ENCODE peak calls at places on chromosome X, in seven cellular contexts. J, A, M, E, V, D and H are unnamed samples.

GRCh38 chrX:86148024-86148511 is at the start of gene DACH2:
- DNase-seq in J (no peak), A (peak), M (no peak), E (peak), V (peak), D (peak), H (no peak)

GRCh38 chrX:13717697-13718483 is 16.5 kb downstream of the TRAPPC2 start:
- DNase-seq in J (no peak), A (no peak), M (no peak), E (no peak), V (no peak), D (no peak), H (no peak)

GRCh38 chrX:40303256-40304077 is 205.7 kb upstream of the BCOR start:
- DNase-seq in J (no peak), A (no peak), M (no peak), E (no peak), V (no peak), D (no peak), H (no peak)

GRCh38 chrX:13955095-13955647 is 74.5 kb downstream of the GEMIN8 start:
- DNase-seq in J (no peak), A (no peak), M (no peak), E (no peak), V (no peak), D (no peak), H (no peak)

GRCh38 chrX:10017866-10018265 is 50.7 kb downstream of the CLDN34 start:
- DNase-seq in J (no peak), A (no peak), M (peak), E (no peak), V (no peak), D (peak), H (no peak)

GRCh38 chrX:31606796-31607195 is 535.0 kb upstream of the FTHL17 start:
- DNase-seq in J (no peak), A (no peak), M (no peak), E (no peak), V (no peak), D (no peak), H (no peak)

GRCh38 chrX:130636277-130636676 is 234.5 kb downstream of the RBMX2 start:
- DNase-seq in J (no peak), A (no peak), M (no peak), E (no peak), V (no peak), D (no peak), H (no peak)

GRCh38 chrX:85084770-85085393 is 81.2 kb downstream of the APOOL start:
- DNase-seq in J (peak), A (no peak), M (peak), E (peak), V (peak), D (peak), H (no peak)

GRCh38 chrX:15430584-15430983 is 46.4 kb upstream of the VEGFD start:
- DNase-seq in J (no peak), A (no peak), M (no peak), E (no peak), V (no peak), D (no peak), H (no peak)

GRCh38 chrX:119391279-119391678 is 7.9 kb upstream of the SLC25A43 start:
- DNase-seq in J (no peak), A (no peak), M (peak), E (no peak), V (peak), D (peak), H (no peak)

GRCh38 chrX:69197690-69198089 is 32.4 kb upstream of the PJA1 start:
- DNase-seq in J (no peak), A (no peak), M (no peak), E (no peak), V (peak), D (no peak), H (no peak)

GRCh38 chrX:112645774-112646173 is 34.0 kb downstream of the LHFPL1 start:
- DNase-seq in J (no peak), A (no peak), M (no peak), E (no peak), V (no peak), D (no peak), H (no peak)

GRCh38 chrX:45712067-45712466 is 511.4 kb upstream of the DIPK2B start:
- DNase-seq in J (no peak), A (no peak), M (no peak), E (no peak), V (no peak), D (no peak), H (no peak)

GRCh38 chrX:53950130-53950733 is 94.0 kb downstream of the PHF8 start:
- DNase-seq in J (no peak), A (no peak), M (no peak), E (no peak), V (no peak), D (no peak), H (no peak)

GRCh38 chrX:68832101-68832416 is 3.2 kb downstream of the EFNB1 start:
- DNase-seq in J (no peak), A (no peak), M (no peak), E (no peak), V (peak), D (no peak), H (no peak)

GRCh38 chrX:40933132-40934078 is 151.8 kb upstream of the USP9X start:
- DNase-seq in J (peak), A (no peak), M (no peak), E (peak), V (peak), D (no peak), H (no peak)

GRCh38 chrX:143002206-143002605 is 23.5 kb upstream of the SPANXN4 start:
- DNase-seq in J (no peak), A (no peak), M (no peak), E (no peak), V (no peak), D (no peak), H (no peak)

GRCh38 chrX:44227981-44228380 is 115.5 kb downstream of the EFHC2 start:
- DNase-seq in J (no peak), A (no peak), M (no peak), E (no peak), V (no peak), D (no peak), H (no peak)

GRCh38 chrX:153995504-153995903 is 22.9 kb downstream of the TMEM187 start:
- DNase-seq in J (no peak), A (no peak), M (no peak), E (no peak), V (no peak), D (no peak), H (no peak)

GRCh38 chrX:18394477-18394876 is 30.9 kb upstream of the CDKL5 start:
- DNase-seq in J (no peak), A (no peak), M (no peak), E (no peak), V (no peak), D (no peak), H (no peak)

GRCh38 chrX:46803140-46803539 is 33.7 kb upstream of the RP2 start:
- DNase-seq in J (no peak), A (no peak), M (no peak), E (no peak), V (no peak), D (peak), H (no peak)

GRCh38 chrX:125507119-125507518 is 187.4 kb downstream of the TEX13C start:
- DNase-seq in J (no peak), A (no peak), M (no peak), E (no peak), V (no peak), D (no peak), H (no peak)

GRCh38 chrX:40154229-40154852 is 56.6 kb upstream of the BCOR start:
- DNase-seq in J (no peak), A (no peak), M (no peak), E (peak), V (peak), D (peak), H (no peak)

GRCh38 chrX:123217077-123217476 is 33.0 kb downstream of the GRIA3 start:
- DNase-seq in J (no peak), A (no peak), M (no peak), E (peak), V (no peak), D (no peak), H (no peak)
- TF ChIP-seq SIN3A in J (no peak), A (no peak), M (no peak), E (no peak), V (no peak), D (no peak), H (no peak)

DNA sequence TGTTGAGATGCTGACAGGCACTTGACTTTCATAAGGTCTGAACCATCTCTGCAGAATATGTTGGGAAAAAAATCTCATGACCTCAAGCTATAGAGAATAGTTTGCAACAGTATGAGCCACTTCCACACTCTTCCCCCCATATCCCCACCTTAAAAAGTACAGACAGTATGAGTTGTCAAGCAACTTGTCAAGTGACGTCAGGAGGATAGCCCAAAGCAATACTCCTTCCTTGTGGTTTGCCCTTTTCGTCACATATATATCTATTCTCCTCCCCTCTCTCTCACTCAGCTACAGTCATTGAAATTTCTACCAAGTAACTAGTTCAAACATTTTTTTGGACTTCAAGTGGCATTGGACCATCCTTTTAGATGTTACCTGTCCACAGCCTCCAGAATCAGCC is 67.7 kb downstream of the MCF2 start:
- DNase-seq in J (no peak), A (no peak), M (no peak), E (no peak), V (no peak), D (no peak), H (no peak)
- TF ChIP-seq SIN3A in J (no peak), A (no peak), M (no peak), E (no peak), V (no peak), D (no peak), H (no peak)

GRCh38 chrX:72408885-72409284 is 103.2 kb upstream of the CITED1 start:
- DNase-seq in J (peak), A (no peak), M (no peak), E (no peak), V (no peak), D (no peak), H (no peak)

GRCh38 chrX:72409993-72410392 is 104.3 kb upstream of the CITED1 start:
- DNase-seq in J (no peak), A (no peak), M (no peak), E (no peak), V (no peak), D (no peak), H (no peak)
- TF ChIP-seq SIN3A in J (no peak), A (no peak), M (no peak), E (no peak), V (no peak), D (no peak), H (no peak)

DNA sequence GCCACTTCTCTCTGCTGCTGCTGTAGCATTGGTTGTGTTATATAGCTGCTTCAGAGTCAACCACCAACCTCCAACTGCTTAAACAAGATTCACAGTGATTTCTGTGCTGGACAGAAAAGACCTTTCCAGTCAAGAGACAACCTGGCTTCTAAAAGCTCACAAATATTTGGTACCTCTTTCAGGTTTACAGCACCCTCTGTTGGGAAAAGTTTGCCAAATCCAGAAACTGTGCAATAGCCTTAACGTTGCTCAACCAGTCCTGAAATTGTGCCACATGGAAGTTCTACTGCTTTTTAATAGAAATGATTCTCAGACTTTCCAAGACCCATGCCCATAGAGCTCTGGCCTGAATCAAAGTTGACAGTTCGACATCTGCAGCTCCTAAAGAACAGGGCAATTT is 842.1 kb upstream of the HTR2C start:
- DNase-seq in J (no peak), A (no peak), M (peak), E (no peak), V (peak), D (peak), H (peak)
- TF ChIP-seq SIN3A in J (no peak), A (no peak), M (no peak), E (no peak), V (no peak), D (no peak), H (no peak)

GRCh38 chrX:37796805-37797204 is 16.9 kb downstream of the CYBB start:
- DNase-seq in J (no peak), A (no peak), M (no peak), E (no peak), V (no peak), D (no peak), H (no peak)
- TF ChIP-seq SIN3A in J (no peak), A (no peak), M (no peak), E (no peak), V (no peak), D (no peak), H (no peak)

GRCh38 chrX:126847143-126847542 is 27.6 kb downstream of the PRR32 start:
- DNase-seq in J (no peak), A (no peak), M (no peak), E (no peak), V (no peak), D (no peak), H (no peak)
- TF ChIP-seq SIN3A in J (no peak), A (no peak), M (no peak), E (no peak), V (no peak), D (no peak), H (no peak)

GRCh38 chrX:150565551-150565950 is 2.9 kb upstream of the MTM1 start:
- DNase-seq in J (no peak), A (no peak), M (no peak), E (no peak), V (no peak), D (no peak), H (no peak)

GRCh38 chrX:150566734-150567182 is 1.7 kb upstream of the MTM1 start:
- DNase-seq in J (no peak), A (peak), M (no peak), E (no peak), V (no peak), D (no peak), H (no peak)

GRCh38 chrX:150568320-150569154 is at the start of gene MTM1:
- DNase-seq in J (peak), A (peak), M (peak), E (peak), V (peak), D (peak), H (peak)

GRCh38 chrX:150569155-150569477 is 695 bp downstream of the MTM1 start:
- DNase-seq in J (no peak), A (no peak), M (no peak), E (no peak), V (no peak), D (no peak), H (no peak)

GRCh38 chrX:150567645-150568319 is 639 bp upstream of the MTM1 start:
- DNase-seq in J (no peak), A (no peak), M (no peak), E (no peak), V (no peak), D (no peak), H (no peak)
- TF ChIP-seq SIN3A in J (no peak), A (no peak), M (no peak), E (no peak), V (no peak), D (no peak), H (no peak)

GRCh38 chrX:2410279-2411020 is 90.3 kb downstream of the DHRSX start:
- DNase-seq in J (no peak), A (no peak), M (no peak), E (no peak), V (no peak), D (peak), H (no peak)
- TF ChIP-seq SIN3A in J (no peak), A (no peak), M (no peak), E (no peak), V (no peak), D (no peak), H (no peak)

GRCh38 chrX:55489315-55490009 is at the start of gene USP51:
- DNase-seq in J (peak), A (no peak), M (no peak), E (peak), V (peak), D (no peak), H (no peak)
- TF ChIP-seq SIN3A in J (no peak), A (no peak), M (no peak), E (no peak), V (no peak), D (no peak), H (peak)